ENCODE peak calls at places on chromosomes 12 and 14, in eight cellular contexts. L, D, N, P, S, Z, T and R are unnamed samples. For H3K36me3, the result is how much of the 10 kb centered on the place peaks cover.

GRCh38 chr14:89667983-89668382 is 250.9 kb upstream of the FOXN3 start:
- DNase-seq in S (no peak), Z (peak), L (no peak), T (no peak), N (no peak), P (no peak), D (no peak), R (no peak)

GRCh38 chr12:16352481-16352880 is 5.0 kb downstream of the MGST1 start:
- DNase-seq in P (no peak), Z (peak), S (no peak), D (no peak), N (no peak), T (no peak), L (no peak), R (no peak)

GRCh38 chr12:52836042-52836466 is 1.9 kb upstream of the KRT79 start:
- DNase-seq in T (no peak), Z (no peak), N (no peak), L (no peak), P (peak), D (no peak), S (peak), R (no peak)

GRCh38 chr14:61444215-61444768 is 122.9 kb downstream of the PRKCH start:
- DNase-seq in Z (no peak), P (peak), S (no peak), N (no peak), L (no peak), D (peak), T (no peak), R (peak)

GRCh38 chr12:89212339-89212771 is 139.9 kb downstream of the DUSP6 start:
- DNase-seq in N (no peak), D (peak), P (no peak), Z (no peak), S (peak), L (no peak), T (peak), R (peak)

GRCh38 chr14:79564371-79564770 is 646.9 kb downstream of the DIO2 start:
- DNase-seq in D (no peak), N (no peak), L (no peak), S (no peak), Z (no peak), P (no peak), T (no peak), R (no peak)

GRCh38 chr12:98154850-98155249 is 360.5 kb upstream of the TMPO start:
- DNase-seq in T (no peak), P (no peak), S (no peak), Z (peak), L (no peak), N (no peak), D (no peak), R (peak)

GRCh38 chr14:49768301-49769121 is 558 bp downstream of the KLHDC2 start:
- DNase-seq in N (peak), S (peak), L (peak), P (peak), Z (peak), D (peak), T (peak), R (peak)

GRCh38 chr14:89277229-89277628 is 139.8 kb downstream of the FOXN3 start:
- DNase-seq in T (no peak), P (no peak), N (no peak), D (no peak), S (no peak), L (no peak), Z (no peak), R (no peak)

GRCh38 chr12:31007153-31007495 is 66.5 kb upstream of the DDX11 start:
- DNase-seq in D (no peak), Z (no peak), T (no peak), N (no peak), P (no peak), L (no peak), S (no peak), R (no peak)

GRCh38 chr14:30234966-30235365 is 307.3 kb upstream of the PRKD1 start:
- DNase-seq in Z (no peak), S (peak), N (no peak), L (no peak), P (no peak), T (no peak), D (no peak), R (no peak)

GRCh38 chr14:59868021-59868420 is 2.6 kb downstream of the RTN1 start:
- DNase-seq in L (no peak), S (no peak), P (no peak), D (no peak), Z (no peak), T (no peak), N (no peak), R (no peak)

GRCh38 chr14:80536456-80536855 is 325.2 kb upstream of the DIO2 start:
- DNase-seq in L (no peak), T (no peak), D (no peak), Z (no peak), N (no peak), S (no peak), P (no peak), R (no peak)

GRCh38 chr12:575948-576612 is 87.2 kb downstream of the NINJ2 start:
- DNase-seq in S (peak), L (no peak), Z (peak), D (peak), N (peak), T (peak), P (peak), R (peak)

GRCh38 chr14:55127491-55127951 is 1.5 kb upstream of the LGALS3 start:
- DNase-seq in N (no peak), L (no peak), S (no peak), P (no peak), T (no peak), Z (no peak), D (no peak), R (no peak)

GRCh38 chr12:66268562-66268961 is 33.7 kb upstream of the HELB start:
- DNase-seq in Z (no peak), D (no peak), S (no peak), N (no peak), L (no peak), T (no peak), P (no peak), R (no peak)

DNA sequence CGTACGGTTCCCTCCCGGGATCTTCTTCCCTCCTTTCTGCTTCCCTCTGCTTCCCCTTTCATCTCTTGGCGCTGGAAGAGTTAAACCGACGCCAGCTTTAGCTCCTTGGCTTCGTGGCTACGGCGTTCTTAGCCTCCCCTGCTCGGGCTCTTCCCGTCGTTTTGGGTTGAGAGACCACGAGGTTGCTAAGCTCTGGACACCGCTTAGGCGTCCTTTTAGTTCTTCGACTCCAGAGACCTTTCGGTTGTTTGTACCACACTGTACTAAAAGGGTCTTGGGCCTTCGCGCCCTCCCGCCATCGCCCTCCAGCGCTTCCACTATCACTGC is 545 bp downstream of the CPSF2 start:
- DNase-seq in D (no peak), S (peak), L (no peak), T (no peak), N (no peak), P (no peak), Z (peak), R (no peak)
- H3K36me3 ChIP-seq in D (under half), S (under half), L (under half), T (under half), N (under half), P (under half), Z (under half), R (under half)

DNA sequence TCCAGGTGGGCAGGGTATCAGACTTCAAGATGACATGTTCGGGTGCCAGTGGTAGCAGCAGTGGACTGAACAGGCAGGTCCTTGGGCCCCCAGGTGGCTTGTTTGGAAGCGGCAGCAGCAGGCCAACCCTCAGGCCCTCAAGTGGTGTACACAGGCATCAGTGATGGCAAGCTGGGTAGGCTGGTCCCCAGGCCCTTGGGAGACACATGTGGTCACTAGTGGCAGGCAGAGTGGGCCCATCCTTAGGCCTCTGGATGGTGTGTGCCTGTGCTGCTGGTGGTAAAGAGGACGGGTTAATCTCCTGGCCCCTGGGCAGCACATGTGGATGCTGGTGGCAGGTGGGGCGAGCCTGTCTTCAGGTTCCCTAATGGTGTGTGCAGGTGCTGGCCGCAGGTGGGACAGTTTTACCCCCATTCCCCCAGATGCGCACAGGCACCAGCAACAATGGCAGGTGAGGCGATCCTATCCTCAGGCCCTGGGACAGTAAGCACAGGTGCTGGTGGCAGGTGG is 8.0 kb downstream of the OAS2 start:
- DNase-seq in Z (no peak), S (no peak), N (no peak), D (no peak), P (no peak), T (no peak), L (no peak), R (no peak)
- H3K36me3 ChIP-seq in Z (under half), S (under half), N (under half), D (under half), P (under half), T (under half), L (under half), R (under half)

DNA sequence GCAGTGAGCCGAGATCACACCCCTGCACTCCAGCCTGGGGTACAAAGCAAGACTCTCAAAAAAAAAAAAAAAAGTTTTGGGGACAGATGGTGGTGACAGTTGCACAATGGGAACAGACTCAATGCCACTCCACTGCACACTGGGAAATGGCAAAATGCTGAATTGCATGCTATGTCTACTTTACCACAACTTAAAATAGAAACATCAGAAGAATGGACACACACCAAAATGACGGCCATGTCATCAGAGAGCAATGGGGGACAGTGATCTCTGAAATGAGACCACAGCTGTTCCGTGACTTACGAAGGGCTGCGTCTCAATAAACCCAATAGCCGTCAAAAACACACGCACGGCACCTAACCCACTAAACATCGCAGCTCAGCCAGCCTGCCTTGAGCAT is 13.7 kb downstream of the DDX54 start:
- DNase-seq in T (no peak), Z (no peak), S (no peak), D (no peak), N (no peak), P (no peak), L (no peak), R (no peak)
- H3K36me3 ChIP-seq in T (half or more), Z (under half), S (half or more), D (half or more), N (under half), P (under half), L (half or more), R (under half)

DNA sequence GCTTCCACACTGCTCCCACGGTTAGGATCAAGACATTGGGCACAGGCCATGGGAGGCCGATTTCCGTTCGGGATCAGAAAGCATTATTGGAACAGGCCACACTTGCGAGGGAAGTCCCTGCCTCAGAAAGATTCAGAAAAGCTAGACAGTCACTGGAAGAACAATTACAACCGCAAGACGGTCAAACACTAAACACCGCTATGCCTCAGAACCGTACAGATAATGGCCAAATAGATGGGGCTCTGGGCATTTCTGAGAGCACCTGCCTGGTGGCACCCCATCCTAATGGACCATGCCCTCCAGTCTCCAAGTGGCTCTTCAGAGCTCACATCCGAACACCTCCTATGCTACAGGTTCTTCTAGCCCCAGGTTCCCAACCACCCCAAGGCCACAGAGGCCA is 42.0 kb downstream of the SSH1 start:
- DNase-seq in N (no peak), D (no peak), S (no peak), T (no peak), P (no peak), Z (no peak), L (no peak), R (no peak)
- H3K36me3 ChIP-seq in N (under half), D (under half), S (half or more), T (under half), P (under half), Z (under half), L (under half), R (under half)

GRCh38 chr12:132018193-132018916 is 68.6 kb downstream of the EP400 start:
- DNase-seq in T (no peak), L (no peak), N (no peak), Z (peak), S (no peak), D (no peak), P (no peak), R (no peak)
- H3K36me3 ChIP-seq in T (half or more), L (half or more), N (under half), Z (under half), S (half or more), D (under half), P (under half), R (under half)